ENCODE peak calls at places on chromosomes 1 and 21, in six cellular contexts. O is naive thymus-derived CD4-positive, alpha-beta T cell; E is Daoy; M is activated CD8-positive, alpha-beta T cell treated with anti-CD3 and anti-CD28 coated beads, Interleukin-2, amount 10 ng/mL, durations not matched to agents 7 days and 5 days; N is brain pericyte; B is HEK293T. S is an unnamed sample.

GRCh38 chr1:91402023-91402422 is 2.6 kb downstream of the HFM1 start:
- DNase-seq in O (no peak), E (peak; percentile 13), M (no peak), N (no peak), B (no peak), S (peak; percentile 12)

GRCh38 chr1:11728126-11728806 is 7.7 kb upstream of the AGTRAP start:
- DNase-seq in O (no peak), E (no peak), M (no peak), N (no peak), B (no peak), S (no peak)

GRCh38 chr1:15816674-15817073 is 9.2 kb upstream of the UQCRHL start:
- DNase-seq in O (no peak), E (no peak), M (no peak), N (no peak), B (no peak), S (no peak)

GRCh38 chr1:6329392-6329791 is 64.2 kb downstream of the ACOT7 start:
- DNase-seq in O (no peak), E (no peak), M (no peak), N (no peak), B (no peak), S (no peak)

GRCh38 chr1:69569983-69570755 is 2.4 kb downstream of the LRRC7 start:
- DNase-seq in O (no peak), E (no peak), M (no peak), N (no peak), B (no peak), S (no peak)

GRCh38 chr1:214337015-214337414 is 56.1 kb downstream of the SMYD2 start:
- DNase-seq in O (no peak), E (no peak), M (no peak), N (no peak), B (no peak), S (no peak)

GRCh38 chr1:226349801-226350503 is 41.0 kb upstream of the LIN9 start:
- DNase-seq in O (no peak), E (peak; percentile 9), M (no peak), N (no peak), B (no peak), S (no peak)

GRCh38 chr1:96651517-96651916 is 70.1 kb upstream of the PTBP2 start:
- DNase-seq in O (no peak), E (no peak), M (no peak), N (no peak), B (no peak), S (no peak)

GRCh38 chr1:170929835-170930554 is 5.3 kb upstream of the MROH9 start:
- DNase-seq in O (peak; percentile 15), E (peak; percentile 45), M (peak; percentile 21), N (peak; percentile 34), B (peak; percentile 73), S (peak; percentile 16)

GRCh38 chr1:57489342-57490036 is 65.6 kb upstream of the DAB1 start:
- DNase-seq in O (no peak), E (peak; percentile 42), M (no peak), N (peak; percentile 24), B (peak; percentile 29), S (no peak)

GRCh38 chr1:238242156-238242555 is 351.4 kb upstream of the ZP4 start:
- DNase-seq in O (no peak), E (no peak), M (no peak), N (no peak), B (no peak), S (no peak)

GRCh38 chr1:67831850-67832513 is 1.3 kb downstream of the GNG12 start:
- DNase-seq in O (no peak), E (peak; percentile 88), M (no peak), N (no peak), B (peak; percentile 78), S (no peak)

GRCh38 chr21:44263768-44264167 is 2.1 kb upstream of the DNMT3L start:
- DNase-seq in O (no peak), E (no peak), M (no peak), N (no peak), B (no peak), S (peak; percentile 17)

GRCh38 chr1:29591601-29592260 is 355.4 kb downstream of the PTPRU start:
- DNase-seq in O (no peak), E (no peak), M (no peak), N (no peak), B (no peak), S (no peak)

GRCh38 chr1:21574464-21575151 is 65.4 kb downstream of the ALPL start:
- DNase-seq in O (no peak), E (peak; percentile 82), M (no peak), N (peak; percentile 69), B (no peak), S (no peak)

GRCh38 chr1:201126832-201127754 is at the start of gene ASCL5:
- DNase-seq in O (no peak), E (peak; percentile 58), M (no peak), N (peak; percentile 47), B (no peak), S (no peak)

GRCh38 chr1:226640737-226641136 is 92.2 kb downstream of the STUM start:
- DNase-seq in O (no peak), E (no peak), M (no peak), N (no peak), B (no peak), S (no peak)

GRCh38 chr1:38235705-38236104 is 189.1 kb upstream of the POU3F1 start:
- DNase-seq in O (no peak), E (peak; percentile 84), M (no peak), N (no peak), B (no peak), S (no peak)

GRCh38 chr1:91777196-91777595 is 108.8 kb downstream of the TGFBR3 start:
- DNase-seq in O (no peak), E (no peak), M (no peak), N (no peak), B (no peak), S (no peak)

GRCh38 chr1:11320153-11320936 is 47.3 kb downstream of the UBIAD1 start:
- DNase-seq in O (no peak), E (no peak), M (peak; percentile 58), N (no peak), B (peak; percentile 70), S (no peak)

GRCh38 chr1:179206817-179207216 is 22.7 kb downstream of the ABL2 start:
- DNase-seq in O (no peak), E (no peak), M (no peak), N (no peak), B (no peak), S (no peak)

GRCh38 chr1:37458551-37458950 is 15.8 kb upstream of the ZC3H12A start:
- DNase-seq in O (no peak), E (no peak), M (no peak), N (no peak), B (no peak), S (no peak)

GRCh38 chr1:94905207-94905606 is 21.7 kb downstream of the CNN3 start:
- DNase-seq in O (no peak), E (no peak), M (no peak), N (no peak), B (no peak), S (no peak)

GRCh38 chr1:208825305-208825704 is 581.1 kb upstream of the PLXNA2 start:
- DNase-seq in O (no peak), E (no peak), M (no peak), N (no peak), B (no peak), S (no peak)

GRCh38 chr21:42525676-42526378 is 12.2 kb downstream of the SLC37A1 start:
- DNase-seq in O (no peak), E (no peak), M (no peak), N (no peak), B (no peak), S (no peak)

GRCh38 chr1:115314765-115315164 is 23.3 kb downstream of the NGF start:
- DNase-seq in O (no peak), E (peak; percentile 71), M (no peak), N (no peak), B (no peak), S (no peak)

GRCh38 chr1:116166655-116167054 is 55.5 kb downstream of the MAB21L3 start:
- DNase-seq in O (no peak), E (no peak), M (no peak), N (no peak), B (no peak), S (no peak)

GRCh38 chr21:17726047-17726446 is 93.1 kb downstream of the C21orf91 start:
- DNase-seq in O (no peak), E (peak; percentile 15), M (no peak), N (no peak), B (peak; percentile 31), S (no peak)

GRCh38 chr1:173205146-173206051 is 1.7 kb downstream of the TNFSF4 start:
- DNase-seq in O (peak; percentile 38), E (peak; percentile 22), M (peak; percentile 60), N (no peak), B (no peak), S (no peak)

S was measured in NCI-H524 treated with DMSO at 0.1 percent for 48 hours.